ENCODE peak calls at places on chromosomes 4 and X, in four cellular contexts. J is H9, C is A549, M is heart left ventricle. O is an unnamed sample.

GRCh38 chr4:54784188-54784671 is 126.5 kb downstream of the KIT start:
- DNase-seq in C (no peak), J (no peak), M (peak), O (no peak)

GRCh38 chr4:91826186-91826585 is 477.6 kb upstream of the GRID2 start:
- DNase-seq in J (no peak), M (no peak), C (no peak), O (peak)

GRCh38 chr4:153039542-153040185 is 103.5 kb downstream of the FHDC1 start:
- DNase-seq in J (no peak), C (no peak), M (no peak), O (no peak)

GRCh38 chrX:42755820-42756219 is 22.1 kb downstream of the PPP1R2C start:
- DNase-seq in C (no peak), J (no peak), M (peak), O (peak)

GRCh38 chr4:166675411-166675810 is 558.9 kb downstream of the SPOCK3 start:
- DNase-seq in C (no peak), M (no peak), J (no peak), O (peak)

GRCh38 chr4:47538516-47538915 is 53.4 kb downstream of the ATP10D start:
- DNase-seq in M (no peak), C (no peak), J (no peak), O (no peak)

GRCh38 chr4:98659106-98659592 is 738 bp upstream of the TSPAN5 start:
- DNase-seq in M (no peak), C (peak), J (peak), O (peak)

GRCh38 chrX:38500886-38501285 is 60.5 kb upstream of the TSPAN7 start:
- DNase-seq in C (no peak), M (no peak), J (no peak), O (no peak)

GRCh38 chrX:130719399-130719798 is 183.6 kb downstream of the ENOX2 start:
- DNase-seq in M (no peak), C (no peak), J (no peak), O (no peak)

GRCh38 chr4:153428816-153429592 is 37.2 kb upstream of the TMEM131L start:
- DNase-seq in J (no peak), M (no peak), C (no peak), O (no peak)

GRCh38 chrX:9164535-9165425 is 130.9 kb upstream of the FAM9B start:
- DNase-seq in C (peak), M (no peak), J (no peak), O (no peak)

GRCh38 chrX:9788908-9789307 is 2.7 kb downstream of the SHROOM2 start:
- DNase-seq in J (no peak), M (no peak), C (peak), O (no peak)

GRCh38 chr4:128560754-128561495 is 248.6 kb upstream of the JADE1 start:
- DNase-seq in M (no peak), J (no peak), C (peak), O (no peak)

GRCh38 chr4:41232406-41232805 is 18.1 kb upstream of the APBB2 start:
- DNase-seq in J (no peak), C (no peak), M (no peak), O (no peak)

GRCh38 chr4:133320576-133321170 is 171.6 kb downstream of the PCDH10 start:
- DNase-seq in J (peak), C (peak), M (no peak), O (peak)

GRCh38 chr4:123453006-123453685 is 56.6 kb downstream of the SPRY1 start:
- DNase-seq in C (no peak), M (no peak), J (no peak), O (no peak)

GRCh38 chr4:185644408-185644807 is 109.1 kb upstream of the PDLIM3 start:
- DNase-seq in M (no peak), C (no peak), J (no peak), O (no peak)

GRCh38 chr4:185642907-185643306 is 107.6 kb upstream of the PDLIM3 start:
- DNase-seq in M (no peak), J (no peak), C (no peak), O (no peak)

GRCh38 chr4:185638093-185638492 is 102.8 kb upstream of the PDLIM3 start:
- DNase-seq in M (no peak), J (no peak), C (no peak), O (no peak)

GRCh38 chr4:185638548-185639301 is 103.4 kb upstream of the PDLIM3 start:
- DNase-seq in M (no peak), C (no peak), J (peak), O (no peak)

GRCh38 chr4:185640809-185641675 is 105.7 kb upstream of the PDLIM3 start:
- DNase-seq in M (no peak), C (peak), J (no peak), O (peak)
- TF ChIP-seq CTCF in M (peak), C (peak), J (peak), O (peak)

GRCh38 chr4:120055795-120056194 is 10.9 kb downstream of the MAD2L1 start:
- DNase-seq in C (no peak), M (no peak), J (no peak), O (no peak)

GRCh38 chr4:120056249-120056648 is 10.4 kb downstream of the MAD2L1 start:
- DNase-seq in M (no peak), C (no peak), J (no peak), O (no peak)

GRCh38 chr4:120053916-120054315 is 12.7 kb downstream of the MAD2L1 start:
- DNase-seq in M (no peak), C (no peak), J (no peak), O (no peak)

GRCh38 chr4:120057416-120057815 is 9.2 kb downstream of the MAD2L1 start:
- DNase-seq in C (no peak), J (no peak), M (no peak), O (no peak)

GRCh38 chr4:120055167-120055566 is 11.5 kb downstream of the MAD2L1 start:
- DNase-seq in J (no peak), M (no peak), C (no peak), O (no peak)
- H3K27ac ChIP-seq in J (no peak), M (no peak), C (no peak), O (no peak)

GRCh38 chr4:184980261-184980660 is 38.0 kb upstream of the HELT start:
- DNase-seq in J (no peak), M (no peak), C (no peak), O (no peak)

GRCh38 chr4:184987493-184988031 is 30.7 kb upstream of the HELT start:
- DNase-seq in C (no peak), J (no peak), M (no peak), O (no peak)

GRCh38 chr4:184979461-184980124 is 38.7 kb upstream of the HELT start:
- DNase-seq in J (no peak), C (no peak), M (no peak), O (no peak)

GRCh38 chr4:184988611-184989010 is 29.7 kb upstream of the HELT start:
- DNase-seq in C (no peak), M (no peak), J (no peak), O (no peak)

DNA sequence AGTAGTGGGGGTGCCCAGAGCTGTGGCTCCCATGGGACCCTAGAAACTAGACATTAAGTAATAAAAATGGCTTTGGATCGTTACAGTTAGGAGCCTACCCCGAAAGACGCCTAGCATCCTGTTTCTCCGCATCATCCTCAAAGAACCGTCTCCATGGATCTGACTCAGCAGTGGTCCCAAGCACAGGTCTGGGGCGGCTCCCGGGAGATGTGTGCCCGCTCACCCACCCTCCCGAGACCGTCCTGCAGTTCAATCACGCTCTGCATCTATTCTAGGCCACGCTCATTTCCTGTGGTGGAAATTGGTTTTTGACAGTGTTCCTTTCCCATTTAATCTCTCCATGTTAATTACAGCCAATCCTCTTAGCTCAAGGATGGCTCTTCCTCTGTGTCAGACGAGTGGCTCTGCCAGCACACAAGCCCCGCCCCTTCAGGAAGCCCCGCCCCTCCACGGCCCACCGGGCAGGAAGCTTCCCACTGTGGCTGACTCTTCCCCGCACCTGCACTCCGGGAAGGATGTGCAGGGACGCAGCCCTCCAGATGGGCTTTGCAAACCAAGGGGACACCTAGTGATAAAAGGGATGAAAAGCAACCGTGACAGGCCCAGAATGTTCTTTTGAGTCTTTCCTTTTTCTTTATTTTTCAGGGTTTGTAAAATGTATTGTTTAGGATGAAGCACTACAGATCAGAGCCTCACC is 34.5 kb upstream of the HELT start:
- DNase-seq in C (peak), M (peak), J (peak), O (peak)
- TF ChIP-seq CTCF in C (peak), M (peak), J (peak), O (peak)

GRCh38 chrX:68133181-68133580 is 300.1 kb downstream of the OPHN1 start:
- DNase-seq in C (no peak), M (no peak), J (no peak), O (no peak)
- H3K27ac ChIP-seq in C (no peak), M (no peak), J (no peak), O (no peak)

GRCh38 chr4:17576932-17577659 is at the start of gene LAP3:
- DNase-seq in C (peak), M (peak), J (peak), O (peak)
- TF ChIP-seq CTCF in C (no peak), M (no peak), J (no peak), O (no peak)

DNA sequence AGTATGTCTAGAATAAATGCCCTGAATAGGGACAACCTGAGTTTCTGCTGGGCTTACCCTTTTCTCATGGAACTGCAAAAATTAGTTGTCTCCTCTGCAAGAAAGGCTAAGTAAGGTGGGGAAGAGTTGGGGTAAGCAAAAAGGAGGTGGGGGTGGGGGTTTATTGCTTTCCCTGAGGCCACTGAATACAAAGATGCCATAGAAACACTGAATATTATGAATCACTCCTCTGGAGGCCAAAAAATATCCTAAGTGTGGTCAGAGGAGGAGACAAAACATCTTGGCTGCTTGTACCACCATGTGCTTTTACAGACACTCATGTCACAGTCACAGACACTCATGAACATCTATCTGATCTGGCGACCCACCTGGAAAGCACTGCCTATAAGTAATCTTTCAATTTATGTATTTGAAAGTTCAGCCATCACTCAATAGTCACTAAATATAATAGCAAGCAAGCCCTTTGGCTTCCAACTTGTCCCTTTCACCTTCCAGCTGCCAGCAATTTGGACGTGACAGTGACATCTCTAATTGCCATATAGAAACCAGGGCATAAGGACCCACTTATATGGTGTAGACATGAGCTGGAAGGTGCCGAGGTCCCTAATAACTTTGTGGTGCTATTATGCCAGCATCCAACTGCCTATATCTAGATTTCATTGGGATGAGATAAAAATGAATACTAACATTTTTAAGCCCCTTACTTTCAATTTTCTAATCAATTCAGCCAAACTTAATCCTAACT is 122.7 kb upstream of the CBR4 start:
- DNase-seq in M (no peak), C (no peak), J (no peak), O (no peak)
- H3K27ac ChIP-seq in M (no peak), C (no peak), J (no peak), O (no peak)